ENCODE peak calls at places on chromosomes 11 and 22, in ten cellular contexts. B, S, R, G, X, A, D, W, Y and H are unnamed samples.

GRCh38 chr11:67303989-67304411 is 670 bp downstream of the SSH3 start:
- DNase-seq in B (peak), S (no peak), R (peak), G (peak), X (no peak), A (no peak), D (no peak), W (peak), Y (peak), H (no peak)

GRCh38 chr22:42425337-42425988 is 6.7 kb downstream of the NFAM1 start:
- DNase-seq in B (no peak), S (no peak), R (peak), G (no peak), X (no peak), A (no peak), D (no peak), W (no peak), Y (no peak), H (no peak)

GRCh38 chr11:106585061-106585460 is 433.2 kb downstream of the GUCY1A2 start:
- DNase-seq in B (no peak), S (no peak), R (peak), G (no peak), X (no peak), A (no peak), D (no peak), W (no peak), Y (no peak), H (no peak)

GRCh38 chr11:35065566-35065965 is 73.4 kb upstream of the CD44 start:
- DNase-seq in B (no peak), S (no peak), R (no peak), G (no peak), X (no peak), A (no peak), D (no peak), W (no peak), Y (no peak), H (no peak)

GRCh38 chr22:32985899-32986772 is 72.0 kb downstream of the SYN3 start:
- DNase-seq in B (no peak), S (peak), R (peak), G (peak), X (no peak), A (peak), D (peak), W (no peak), Y (no peak), H (peak)

GRCh38 chr11:126098204-126098769 is 35.6 kb upstream of the CDON start:
- DNase-seq in B (no peak), S (no peak), R (peak), G (no peak), X (no peak), A (no peak), D (no peak), W (peak), Y (no peak), H (no peak)

GRCh38 chr11:77470504-77470903 is 3.4 kb downstream of the PAK1 start:
- DNase-seq in B (no peak), S (no peak), R (no peak), G (no peak), X (no peak), A (no peak), D (no peak), W (no peak), Y (no peak), H (no peak)

GRCh38 chr11:79939111-79939510 is 498.3 kb upstream of the TENM4 start:
- DNase-seq in B (no peak), S (no peak), R (no peak), G (no peak), X (no peak), A (no peak), D (no peak), W (no peak), Y (no peak), H (no peak)

GRCh38 chr11:65536412-65537295 is 11.8 kb downstream of the SCYL1 start:
- DNase-seq in B (no peak), S (no peak), R (no peak), G (no peak), X (no peak), A (no peak), D (no peak), W (no peak), Y (no peak), H (no peak)

GRCh38 chr11:65429724-65430405 is 7.3 kb downstream of the NEAT1 start:
- DNase-seq in B (peak), S (peak), R (peak), G (peak), X (no peak), A (peak), D (no peak), W (peak), Y (peak), H (peak)

GRCh38 chr22:41479671-41480396 is 10.9 kb downstream of the ACO2 start:
- DNase-seq in B (no peak), S (no peak), R (peak), G (no peak), X (no peak), A (no peak), D (no peak), W (no peak), Y (no peak), H (no peak)

GRCh38 chr11:126172596-126173038 is 38.8 kb downstream of the RPUSD4 start:
- DNase-seq in B (no peak), S (no peak), R (no peak), G (no peak), X (no peak), A (no peak), D (no peak), W (peak), Y (no peak), H (no peak)

GRCh38 chr22:37370306-37370979 is 56.8 kb downstream of the ELFN2 start:
- DNase-seq in B (no peak), S (peak), R (no peak), G (no peak), X (no peak), A (peak), D (no peak), W (peak), Y (peak), H (peak)

GRCh38 chr11:15743244-15743629 is 613.1 kb downstream of the SOX6 start:
- DNase-seq in B (no peak), S (no peak), R (no peak), G (no peak), X (no peak), A (no peak), D (no peak), W (no peak), Y (no peak), H (no peak)

GRCh38 chr11:109680127-109680526 is 258.1 kb downstream of the C11orf87 start:
- DNase-seq in B (no peak), S (no peak), R (no peak), G (no peak), X (no peak), A (no peak), D (no peak), W (no peak), Y (no peak), H (no peak)

GRCh38 chr22:29780781-29781676 is 13.9 kb downstream of the UQCR10 start:
- DNase-seq in B (no peak), S (no peak), R (peak), G (no peak), X (no peak), A (no peak), D (peak), W (no peak), Y (no peak), H (no peak)

GRCh38 chr11:35288817-35289541 is 130.4 kb downstream of the SLC1A2 start:
- DNase-seq in B (no peak), S (no peak), R (no peak), G (no peak), X (no peak), A (no peak), D (peak), W (no peak), Y (no peak), H (no peak)

GRCh38 chr22:49918911-49919881 is 762 bp downstream of the CRELD2 start:
- DNase-seq in B (no peak), S (no peak), R (no peak), G (no peak), X (no peak), A (no peak), D (no peak), W (peak), Y (no peak), H (no peak)

GRCh38 chr11:35192347-35192746 is 53.4 kb downstream of the CD44 start:
- DNase-seq in B (no peak), S (no peak), R (no peak), G (no peak), X (no peak), A (peak), D (no peak), W (peak), Y (peak), H (peak)

GRCh38 chr11:32430586-32431357 is 4.6 kb downstream of the WT1 start:
- DNase-seq in B (no peak), S (no peak), R (peak), G (no peak), X (no peak), A (no peak), D (no peak), W (peak), Y (peak), H (no peak)

GRCh38 chr11:71420455-71421241 is 27.5 kb downstream of the DHCR7 start:
- DNase-seq in B (no peak), S (peak), R (peak), G (no peak), X (no peak), A (peak), D (peak), W (no peak), Y (no peak), H (no peak)

GRCh38 chr11:77747381-77747969 is 73.0 kb downstream of the RSF1 start:
- DNase-seq in B (no peak), S (no peak), R (no peak), G (no peak), X (no peak), A (no peak), D (no peak), W (no peak), Y (no peak), H (no peak)

GRCh38 chr11:96013459-96014213 is 89.7 kb upstream of the MTMR2 start:
- DNase-seq in B (peak), S (no peak), R (peak), G (no peak), X (no peak), A (no peak), D (no peak), W (peak), Y (no peak), H (no peak)

GRCh38 chr11:128361451-128362020 is 225.8 kb downstream of the ETS1 start:
- DNase-seq in B (no peak), S (peak), R (no peak), G (no peak), X (no peak), A (no peak), D (no peak), W (no peak), Y (no peak), H (no peak)

GRCh38 chr11:104106136-104106754 is 57.7 kb downstream of the PDGFD start:
- DNase-seq in B (no peak), S (no peak), R (no peak), G (no peak), X (no peak), A (no peak), D (no peak), W (no peak), Y (no peak), H (no peak)

GRCh38 chr11:94722735-94723134 is 45.4 kb upstream of the AMOTL1 start:
- DNase-seq in B (no peak), S (no peak), R (no peak), G (no peak), X (no peak), A (no peak), D (no peak), W (no peak), Y (no peak), H (no peak)

GRCh38 chr11:4541071-4541470 is 3.9 kb upstream of the OR52M1 start:
- DNase-seq in B (no peak), S (no peak), R (no peak), G (no peak), X (no peak), A (no peak), D (no peak), W (no peak), Y (no peak), H (no peak)

GRCh38 chr11:109806205-109806604 is 287.0 kb upstream of the ZC3H12C start:
- DNase-seq in B (no peak), S (no peak), R (no peak), G (no peak), X (no peak), A (no peak), D (no peak), W (no peak), Y (no peak), H (no peak)

GRCh38 chr11:69943066-69943465 is 123.8 kb upstream of the FGF3 start:
- DNase-seq in B (no peak), S (no peak), R (peak), G (no peak), X (no peak), A (no peak), D (no peak), W (peak), Y (peak), H (no peak)

GRCh38 chr22:49915610-49916009 is 2.6 kb downstream of the ALG12 start:
- DNase-seq in B (no peak), S (no peak), R (peak), G (no peak), X (no peak), A (no peak), D (no peak), W (no peak), Y (peak), H (no peak)

DNA sequence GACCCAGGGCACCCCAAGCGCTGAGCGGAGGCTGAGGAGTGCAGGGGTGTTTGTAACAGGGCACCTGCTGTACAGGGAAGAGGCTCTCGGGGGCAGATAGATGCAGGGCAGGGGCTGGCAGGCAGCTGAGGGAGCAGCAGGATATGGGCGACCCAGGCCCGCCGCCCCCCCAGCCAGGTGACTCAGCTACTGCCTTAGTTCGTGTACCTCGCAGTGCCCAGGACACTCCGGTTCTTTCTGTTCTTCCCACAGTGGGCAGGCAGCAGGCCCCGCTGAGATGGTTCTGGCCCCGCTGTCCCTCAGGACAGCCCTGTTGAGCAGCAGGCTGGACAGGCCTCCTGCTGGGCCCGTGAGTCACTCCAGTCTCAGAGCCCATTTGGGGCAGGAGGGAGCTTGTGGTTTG is 16.2 kb downstream of the PHLDA2 start:
- DNase-seq in B (no peak), S (no peak), R (peak), G (no peak), X (no peak), A (no peak), D (no peak), W (no peak), Y (no peak), H (no peak)
- TF ChIP-seq CTCF in B (no peak), S (no peak), R (no peak), G (no peak), X (no peak), A (no peak), D (no peak), W (no peak), Y (no peak), H (no peak)

GRCh38 chr11:64247729-64248531 is 1.2 kb upstream of the PPP1R14B start:
- DNase-seq in B (no peak), S (no peak), R (no peak), G (no peak), X (no peak), A (no peak), D (no peak), W (no peak), Y (no peak), H (no peak)
- TF ChIP-seq CTCF in B (no peak), S (no peak), R (no peak), G (no peak), X (no peak), A (no peak), D (no peak), W (no peak), Y (no peak), H (no peak)

GRCh38 chr11:92826597-92826996 is 142.9 kb upstream of the MTNR1B start:
- DNase-seq in B (no peak), S (no peak), R (no peak), G (no peak), X (no peak), A (no peak), D (no peak), W (no peak), Y (no peak), H (no peak)
- TF ChIP-seq CTCF in B (no peak), S (no peak), R (peak), G (no peak), X (no peak), A (no peak), D (no peak), W (no peak), Y (no peak), H (peak)

GRCh38 chr11:17607572-17608570 is 60.8 kb downstream of the OTOG start:
- DNase-seq in B (no peak), S (no peak), R (no peak), G (no peak), X (no peak), A (peak), D (no peak), W (no peak), Y (no peak), H (no peak)
- TF ChIP-seq CTCF in B (no peak), S (no peak), R (no peak), G (no peak), X (no peak), A (no peak), D (no peak), W (no peak), Y (no peak), H (no peak)